ENCODE peak calls at places on chromosomes 6 and 20, in seven cellular contexts. V, L, N, E, U, G and A are unnamed samples.

GRCh38 chr6:7270320-7271204 is 42.4 kb downstream of the SSR1 start:
- DNase-seq in E (no peak), V (peak), G (no peak), N (no peak), U (no peak), L (no peak), A (no peak)

GRCh38 chr6:105851586-105851985 is 234.6 kb upstream of the PRDM1 start:
- DNase-seq in E (no peak), G (no peak), U (no peak), N (no peak), V (no peak), L (no peak), A (no peak)

GRCh38 chr6:88869263-88870023 is 94.0 kb downstream of the RNGTT start:
- DNase-seq in L (no peak), V (no peak), U (peak), G (no peak), E (no peak), N (no peak), A (peak)

GRCh38 chr6:111721677-111722219 is 116.1 kb upstream of the TRAF3IP2 start:
- DNase-seq in V (no peak), E (no peak), G (peak), N (peak), U (peak), L (peak), A (peak)

GRCh38 chr6:52108128-52108527 is 20.7 kb upstream of the PKHD1 start:
- DNase-seq in N (no peak), E (no peak), L (no peak), G (no peak), V (no peak), U (no peak), A (no peak)

GRCh38 chr6:106609699-106610098 is 19.6 kb downstream of the RTN4IP1 start:
- DNase-seq in G (no peak), U (no peak), N (peak), L (no peak), E (no peak), V (no peak), A (peak)

GRCh38 chr6:157434349-157435016 is 53.5 kb downstream of the ZDHHC14 start:
- DNase-seq in N (no peak), L (no peak), G (no peak), V (no peak), E (no peak), U (no peak), A (no peak)

GRCh38 chr6:84411060-84411629 is 183.7 kb upstream of the CEP162 start:
- DNase-seq in L (no peak), G (no peak), N (peak), U (no peak), E (no peak), V (no peak), A (no peak)

GRCh38 chr6:169452117-169452868 is 198.6 kb upstream of the THBS2 start:
- DNase-seq in U (no peak), N (no peak), G (no peak), E (no peak), L (peak), V (peak), A (no peak)

GRCh38 chr6:46898011-46898410 is 23.7 kb downstream of the ADGRF5 start:
- DNase-seq in N (no peak), U (no peak), E (no peak), V (no peak), L (no peak), G (no peak), A (no peak)

GRCh38 chr6:70667711-70668498 is at the start of gene SMAP1:
- DNase-seq in N (peak), L (peak), V (peak), U (peak), G (peak), E (peak), A (peak)

GRCh38 chr20:59415224-59415623 is 114.8 kb downstream of the EDN3 start:
- DNase-seq in L (no peak), G (no peak), V (peak), E (no peak), U (no peak), N (no peak), A (no peak)

GRCh38 chr20:49340161-49340966 is 62.5 kb upstream of the ZNFX1 start:
- DNase-seq in E (no peak), G (no peak), U (no peak), V (no peak), N (no peak), L (no peak), A (no peak)

GRCh38 chr6:53347250-53347920 is 1.4 kb downstream of the ELOVL5 start:
- DNase-seq in L (no peak), G (no peak), V (no peak), E (no peak), U (peak), N (no peak), A (peak)

GRCh38 chr20:37662261-37662660 is 31.6 kb upstream of the CTNNBL1 start:
- DNase-seq in N (no peak), U (no peak), V (no peak), L (no peak), E (no peak), G (no peak), A (no peak)

GRCh38 chr20:58892126-58892931 is 39.8 kb downstream of the GNAS start:
- DNase-seq in L (peak), U (peak), N (peak), G (peak), E (no peak), V (peak), A (peak)

GRCh38 chr20:57856658-57857057 is 146.8 kb upstream of the PMEPA1 start:
- DNase-seq in G (no peak), L (no peak), N (no peak), V (no peak), U (no peak), E (no peak), A (no peak)

DNA sequence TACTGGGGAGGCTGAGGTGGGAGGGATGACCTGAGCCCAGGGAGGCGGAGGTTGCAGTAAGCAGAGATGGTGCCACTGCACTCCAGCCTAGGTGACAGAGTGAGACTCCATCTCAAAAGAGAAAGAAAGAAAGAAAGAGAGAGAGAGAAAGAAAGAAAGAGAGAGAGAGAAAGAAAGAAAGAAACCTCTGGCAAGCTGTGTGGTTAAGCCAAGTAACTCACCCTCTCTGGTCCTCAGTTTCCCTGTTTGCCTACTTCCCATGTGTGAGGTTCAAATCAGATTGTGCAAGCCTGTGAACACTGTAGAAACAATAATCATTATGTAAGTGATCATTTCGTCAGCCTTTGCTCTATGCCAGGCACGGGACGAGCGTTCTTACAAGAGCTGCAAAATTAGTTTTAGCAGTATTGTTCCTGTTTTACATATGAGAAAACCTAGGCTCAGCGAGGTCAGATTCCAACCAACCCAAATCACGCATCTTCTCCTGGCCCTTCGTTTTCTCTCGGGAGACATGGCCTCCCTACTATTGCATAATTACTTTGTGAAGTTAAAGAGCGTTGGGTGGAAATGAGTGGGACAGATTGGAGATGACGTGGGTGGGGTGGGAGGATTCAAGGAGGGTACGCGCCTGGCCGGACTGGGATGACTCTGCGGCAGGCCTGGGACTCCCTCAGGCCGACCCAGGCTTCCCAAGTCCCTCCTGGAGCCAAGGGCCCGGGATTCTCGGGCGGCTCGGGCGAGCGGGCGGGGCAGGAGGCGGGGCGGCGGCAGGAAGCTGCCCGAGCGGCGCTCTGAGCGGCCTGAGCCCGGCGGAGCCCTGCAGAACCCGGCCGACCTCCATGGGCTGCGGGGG is at the start of gene SNX21:
- DNase-seq in G (peak), N (peak), V (peak), U (peak), E (no peak), L (peak), A (peak)
- TF ChIP-seq POLR2A in G (no peak), N (no peak), V (no peak), U (no peak), E (no peak), L (no peak), A (no peak)

DNA sequence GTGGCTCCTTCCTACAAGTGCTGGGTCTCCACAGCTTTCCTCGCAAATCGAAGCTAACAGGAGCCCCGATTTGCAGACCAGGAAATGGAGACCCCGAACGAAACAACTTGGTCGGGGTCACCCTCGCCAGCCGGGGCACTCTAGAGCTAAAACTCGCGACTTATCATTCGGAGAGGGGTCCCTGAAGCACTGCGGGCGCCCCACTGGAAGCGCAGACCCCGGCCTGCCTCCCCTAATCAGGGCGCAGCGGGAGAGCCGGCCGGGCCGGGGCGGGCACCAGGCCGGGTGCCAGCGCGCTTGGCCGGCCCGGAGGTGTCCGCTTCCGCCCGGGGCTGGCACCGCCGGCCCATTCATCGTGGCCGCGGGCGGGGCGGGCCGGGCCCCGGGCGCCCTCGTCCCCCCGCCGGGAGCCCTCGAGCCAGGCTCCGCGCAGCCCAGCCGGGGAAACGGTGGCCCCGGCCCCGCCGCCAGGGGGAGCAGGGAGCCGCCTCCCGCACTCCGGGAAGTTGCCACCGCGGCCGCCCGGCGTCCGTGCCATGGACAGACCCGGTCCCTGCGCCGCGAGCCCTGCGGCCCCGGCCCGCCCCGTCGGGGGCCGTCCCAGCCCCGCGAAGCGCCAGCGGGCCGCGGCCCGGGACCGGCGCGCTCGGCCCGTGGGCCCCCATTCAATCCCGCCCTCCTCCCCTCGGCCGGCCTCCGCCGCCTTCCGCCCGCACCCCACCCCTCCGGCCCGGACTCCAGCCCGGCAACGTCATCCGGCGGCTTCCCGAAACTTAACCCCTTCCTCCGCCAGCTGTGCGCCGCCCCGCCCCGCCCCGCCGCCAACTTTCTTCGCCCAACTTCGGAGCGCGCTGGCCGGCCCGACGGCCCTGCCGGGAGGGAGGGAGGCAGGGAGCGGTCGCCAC is 954 bp downstream of the RRBP1 start:
- DNase-seq in V (peak), U (peak), G (peak), L (peak), N (peak), E (no peak), A (peak)
- TF ChIP-seq POLR2A in V (no peak), U (no peak), G (no peak), L (no peak), N (no peak), E (peak), A (no peak)

GRCh38 chr20:380763-381580 is 412 bp downstream of the TRIB3 start:
- DNase-seq in V (peak), U (peak), G (peak), L (peak), N (peak), E (no peak), A (peak)
- TF ChIP-seq POLR2A in V (no peak), U (peak), G (no peak), L (peak), N (peak), E (peak), A (peak)

DNA sequence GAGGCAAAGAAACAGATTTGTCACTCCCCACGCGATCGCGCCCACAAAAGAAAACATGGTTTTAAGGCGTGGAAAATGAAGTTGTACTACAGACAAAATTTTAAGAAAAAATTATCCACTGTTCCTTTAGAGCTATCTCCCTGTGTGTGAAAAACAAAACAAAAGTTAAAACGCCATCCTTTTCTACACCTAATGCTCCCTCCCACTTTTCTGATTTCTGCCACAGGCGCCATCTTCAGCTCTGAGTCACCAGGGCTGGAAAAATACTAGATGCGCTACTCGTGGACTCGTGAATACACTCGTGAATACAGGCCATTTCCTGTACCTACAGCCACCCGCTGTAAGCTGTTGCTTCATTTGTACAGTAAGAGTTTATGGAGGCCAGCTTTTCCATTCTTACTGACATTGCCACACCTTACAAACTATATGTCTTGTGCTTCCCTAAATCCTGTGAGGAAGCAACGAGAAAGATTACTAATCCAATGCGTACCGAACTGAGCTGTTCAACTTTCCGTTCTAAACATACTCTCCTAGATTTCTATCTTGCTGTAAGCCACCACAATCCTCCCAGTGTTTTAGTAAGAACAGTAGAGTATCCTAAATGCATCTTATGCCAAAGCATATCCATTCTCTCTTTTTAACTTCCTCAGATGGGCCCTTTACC is 770 bp upstream of the AHI1 start:
- DNase-seq in N (peak), G (no peak), E (no peak), U (peak), V (peak), L (peak), A (peak)
- TF ChIP-seq POLR2A in N (peak), G (no peak), E (no peak), U (peak), V (no peak), L (peak), A (peak)

GRCh38 chr20:36607586-36608387 is 2.2 kb downstream of the RAB5IF start:
- DNase-seq in G (no peak), L (no peak), N (peak), V (no peak), E (no peak), U (no peak), A (no peak)

GRCh38 chr20:36613974-36614373 is 8.4 kb downstream of the RAB5IF start:
- DNase-seq in N (no peak), U (no peak), L (no peak), G (no peak), V (no peak), E (no peak), A (no peak)

GRCh38 chr20:36614781-36615557 is 9.4 kb downstream of the RAB5IF start:
- DNase-seq in V (no peak), G (no peak), N (no peak), L (no peak), E (no peak), U (no peak), A (no peak)

GRCh38 chr20:36606171-36607116 is 865 bp downstream of the RAB5IF start:
- DNase-seq in L (no peak), N (peak), U (peak), G (no peak), V (no peak), E (no peak), A (peak)

DNA sequence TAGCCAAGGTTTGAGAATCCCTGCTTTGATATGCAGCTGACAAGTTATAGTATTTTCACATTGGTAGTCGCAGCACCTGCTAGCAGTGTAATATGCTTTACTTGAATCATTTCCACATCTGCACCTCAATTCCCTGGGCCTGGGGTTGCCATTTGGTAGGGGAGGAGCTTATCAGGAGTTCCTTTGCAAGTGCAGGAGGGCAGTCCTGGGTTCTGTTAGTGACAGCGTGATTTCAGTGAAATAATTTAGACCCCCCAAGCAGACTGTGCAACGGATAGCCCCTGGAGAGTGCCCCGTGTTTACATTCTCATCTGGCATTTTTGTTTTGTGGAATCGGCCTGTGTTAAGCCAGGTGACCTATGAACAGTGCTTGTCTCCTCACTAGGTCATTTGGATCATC is 6.0 kb downstream of the RAB5IF start:
- DNase-seq in U (no peak), N (no peak), G (no peak), V (no peak), E (no peak), L (no peak), A (no peak)
- TF ChIP-seq POLR2A in U (no peak), N (no peak), G (no peak), V (no peak), E (no peak), L (no peak), A (no peak)

DNA sequence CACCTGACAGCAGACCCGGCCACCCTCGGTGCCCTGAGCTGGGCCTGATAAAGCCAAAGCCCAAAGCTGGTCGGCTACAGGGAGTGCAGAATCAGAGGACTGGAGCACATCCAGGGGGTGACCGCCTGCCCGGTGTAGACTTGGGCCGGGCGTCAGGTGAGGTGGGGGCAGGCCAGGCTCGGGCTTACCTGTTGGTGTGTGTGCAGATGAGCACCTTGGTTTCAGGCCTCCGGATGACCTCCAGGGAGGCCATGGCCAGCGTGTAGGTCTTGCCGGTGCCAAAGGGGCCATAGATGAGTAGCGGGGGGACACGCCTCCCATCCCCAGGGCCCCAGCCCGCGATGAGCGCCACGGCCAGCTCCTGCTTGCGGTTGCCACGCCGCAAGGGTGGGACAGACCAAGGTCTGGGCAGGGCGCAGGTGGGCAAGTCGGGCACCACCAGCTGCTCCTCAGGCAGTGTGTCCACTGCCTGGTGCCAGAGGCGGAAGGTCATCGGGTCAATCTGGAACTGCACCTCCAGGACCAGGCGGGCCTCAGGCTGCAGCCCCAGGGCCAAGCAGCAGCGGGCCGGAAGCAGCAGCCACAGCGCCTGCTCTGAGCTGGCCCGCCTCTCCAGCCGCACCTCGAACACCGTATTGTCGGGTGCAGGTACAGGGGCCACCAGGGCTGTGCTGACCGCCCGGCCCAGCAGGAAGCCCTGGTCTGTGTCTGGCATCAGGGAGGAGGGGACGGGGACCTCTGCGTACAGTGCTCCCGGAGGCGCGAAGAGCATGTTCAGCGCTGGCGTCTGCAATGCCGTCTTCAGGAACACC is 5.7 kb downstream of the HELZ2 start:
- DNase-seq in E (no peak), G (no peak), U (no peak), N (no peak), L (no peak), V (no peak), A (no peak)
- TF ChIP-seq POLR2A in E (no peak), G (no peak), U (no peak), N (no peak), L (no peak), V (no peak), A (peak)

DNA sequence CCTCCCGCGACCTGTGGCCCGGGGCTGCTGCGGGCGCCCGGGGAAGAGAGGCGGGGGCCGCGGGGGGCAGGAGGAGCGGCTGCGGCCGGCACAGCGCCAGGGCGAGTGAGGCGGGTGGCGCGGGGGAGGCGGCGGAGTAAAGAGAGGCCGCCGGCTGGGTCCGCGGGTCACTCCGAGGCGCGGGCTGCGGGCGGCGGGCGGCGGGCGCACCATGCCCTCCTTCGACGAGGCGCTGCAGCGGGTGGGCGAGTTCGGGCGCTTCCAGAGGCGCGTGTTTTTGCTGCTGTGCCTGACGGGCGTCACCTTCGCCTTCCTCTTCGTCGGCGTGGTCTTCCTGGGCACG is at the start of gene SLC22A3:
- DNase-seq in L (no peak), G (peak), U (no peak), E (no peak), N (peak), V (no peak), A (no peak)
- TF ChIP-seq POLR2A in L (no peak), G (no peak), U (no peak), E (no peak), N (peak), V (no peak), A (no peak)

DNA sequence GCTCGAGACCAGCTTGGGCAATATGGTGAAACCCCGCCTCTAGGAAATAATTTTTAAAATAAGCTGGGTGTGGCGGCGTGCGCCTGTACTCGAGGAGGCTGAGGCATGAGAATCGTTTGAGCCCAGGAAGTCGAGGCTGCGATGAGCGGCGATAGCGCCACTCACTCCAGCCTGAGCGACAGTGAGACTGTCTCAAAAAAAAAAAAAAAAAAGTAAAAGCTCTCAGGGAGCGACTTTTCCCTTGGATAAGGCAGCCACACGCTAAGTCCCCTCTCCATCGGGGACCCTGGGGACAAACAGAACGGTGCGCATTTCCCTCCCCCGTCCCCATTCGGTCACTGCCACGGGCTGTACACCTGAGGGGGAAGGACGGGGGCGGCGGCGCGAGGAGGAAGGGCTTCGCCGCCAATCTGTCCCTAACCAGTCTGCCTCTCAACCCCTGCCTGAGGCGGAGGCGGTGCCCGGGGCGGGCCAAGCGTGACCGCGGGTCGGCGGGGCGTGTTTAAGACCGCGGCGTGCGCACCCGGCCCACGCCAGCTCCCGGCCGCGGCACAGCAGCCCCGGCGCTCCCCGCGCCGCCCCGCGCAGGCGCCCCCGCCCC is at the start of gene GMPR:
- DNase-seq in N (no peak), V (peak), L (peak), U (peak), G (peak), E (no peak), A (peak)
- TF ChIP-seq POLR2A in N (no peak), V (no peak), L (peak), U (no peak), G (no peak), E (no peak), A (peak)